ENCODE peak calls at places on chromosomes 6 and 20, in eight cellular contexts. S, Z, D, G, W, J, Q and L are unnamed samples.

GRCh38 chr20:36097331-36097730 is 57.2 kb upstream of the EPB41L1 start:
- DNase-seq in Q (peak), G (peak), S (no peak), D (peak), W (no peak), J (peak), Z (no peak), L (peak)

GRCh38 chr20:50038574-50038991 is 55.8 kb downstream of the SNAI1 start:
- DNase-seq in S (no peak), D (no peak), J (no peak), Z (no peak), Q (no peak), W (no peak), G (no peak), L (no peak)

GRCh38 chr20:60269571-60270162 is 311.4 kb downstream of the CDH26 start:
- DNase-seq in W (no peak), D (no peak), Z (no peak), Q (no peak), S (no peak), J (no peak), G (no peak), L (no peak)

GRCh38 chr6:43246301-43247114 is 3.2 kb downstream of the TTBK1 start:
- DNase-seq in G (no peak), J (peak), S (peak), W (no peak), D (no peak), Q (no peak), Z (peak), L (no peak)

GRCh38 chr6:37717836-37718251 is 20.2 kb upstream of the MDGA1 start:
- DNase-seq in S (no peak), W (no peak), Z (no peak), D (peak), G (peak), J (peak), Q (peak), L (peak)

GRCh38 chr6:39927159-39927558 is 7.1 kb downstream of the MOCS1 start:
- DNase-seq in Z (no peak), W (no peak), Q (peak), J (peak), G (peak), D (peak), S (no peak), L (peak)

GRCh38 chr6:143864234-143864633 is at the start of gene ZC2HC1B:
- DNase-seq in S (no peak), Z (no peak), W (no peak), D (no peak), G (no peak), Q (peak), J (no peak), L (no peak)

GRCh38 chr6:20481281-20481680 is 53.0 kb upstream of the CDKAL1 start:
- DNase-seq in J (no peak), Z (no peak), S (no peak), G (no peak), W (no peak), Q (no peak), D (no peak), L (no peak)

DNA sequence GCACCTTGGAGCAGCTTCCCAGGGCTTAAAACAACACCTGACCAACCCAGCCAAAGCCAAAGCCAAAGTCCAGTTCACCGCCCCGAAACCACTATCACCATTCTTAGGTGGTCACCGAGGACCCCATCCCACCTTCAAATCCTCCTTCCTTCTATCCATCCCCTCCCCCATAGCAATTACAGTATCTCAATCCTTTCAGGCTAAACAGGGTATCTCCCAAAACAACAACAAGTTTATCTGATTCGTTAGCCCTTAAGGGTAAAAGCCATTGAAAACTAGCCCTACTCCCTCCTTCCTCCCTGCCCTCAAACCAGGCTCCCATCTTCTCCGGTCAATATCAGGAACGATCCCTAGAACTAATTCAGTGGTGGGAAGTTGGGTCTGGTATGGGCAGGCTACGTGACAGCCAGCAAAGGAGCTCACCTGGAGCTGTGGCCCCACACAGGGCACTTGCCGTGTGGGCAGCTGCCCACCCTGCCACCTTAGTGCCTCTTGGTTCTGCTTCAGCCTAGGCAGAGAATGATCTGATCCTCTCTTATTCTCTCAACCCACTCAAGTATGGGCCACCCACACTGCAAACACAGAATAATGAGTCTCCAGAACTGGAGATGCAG is 2.0 kb downstream of the ARHGAP18 start:
- DNase-seq in G (no peak), W (no peak), D (no peak), J (no peak), S (no peak), Q (no peak), Z (no peak), L (no peak)
- H3K4me3 ChIP-seq in G (peak), W (peak), D (peak), J (no peak), S (no peak), Q (no peak), Z (peak), L (peak)

GRCh38 chr20:53492212-53492611 is 101.4 kb downstream of the ZNF217 start:
- DNase-seq in S (no peak), W (no peak), G (no peak), Q (no peak), Z (no peak), J (peak), D (peak), L (peak)
- TF ChIP-seq CTCF in S (no peak), W (no peak), G (no peak), Q (no peak), Z (no peak), J (no peak), D (no peak), L (no peak)

GRCh38 chr6:33628401-33628964 is 7.4 kb downstream of the ITPR3 start:
- DNase-seq in J (no peak), S (no peak), G (no peak), W (no peak), D (no peak), Q (no peak), Z (no peak), L (no peak)
- H3K4me3 ChIP-seq in J (no peak), S (no peak), G (no peak), W (no peak), D (no peak), Q (no peak), Z (no peak), L (no peak)

GRCh38 chr6:5260661-5261544 is at the start of the genes FARS2 and LYRM4:
- DNase-seq in W (peak), J (peak), Q (peak), G (peak), S (peak), Z (peak), D (peak), L (peak)
- TF ChIP-seq CTCF in W (no peak), J (no peak), Q (peak), G (peak), S (peak), Z (peak), D (no peak), L (no peak)

DNA sequence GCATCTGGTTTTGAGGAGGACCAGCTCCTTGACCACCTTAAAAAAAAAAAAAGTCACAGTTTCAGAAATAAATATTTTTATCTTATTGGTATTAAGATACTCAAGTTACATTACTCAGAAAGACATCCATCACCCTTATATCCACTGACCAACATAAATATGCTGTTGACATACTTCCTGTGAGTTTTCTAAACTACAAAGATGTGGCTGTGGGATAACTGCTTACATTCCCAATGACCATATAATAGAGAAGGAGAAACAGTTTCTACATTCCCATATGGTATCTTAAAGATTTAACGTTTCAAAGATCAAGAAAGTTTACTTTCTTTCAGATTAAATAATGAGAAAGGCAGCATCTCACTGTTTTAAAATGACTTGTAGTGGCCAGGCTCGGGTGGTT is 46.3 kb downstream of the TP53INP2 start:
- DNase-seq in S (no peak), G (no peak), J (no peak), D (no peak), W (no peak), Z (no peak), Q (peak), L (no peak)
- H3K4me3 ChIP-seq in S (no peak), G (no peak), J (no peak), D (no peak), W (no peak), Z (no peak), Q (no peak), L (no peak)

GRCh38 chr20:1299522-1299921 is 29.4 kb downstream of the SDCBP2 start:
- DNase-seq in S (no peak), G (no peak), D (no peak), J (no peak), W (no peak), Q (no peak), Z (no peak), L (no peak)
- TF ChIP-seq CTCF in S (no peak), G (peak), D (peak), J (peak), W (peak), Q (no peak), Z (no peak), L (peak)

DNA sequence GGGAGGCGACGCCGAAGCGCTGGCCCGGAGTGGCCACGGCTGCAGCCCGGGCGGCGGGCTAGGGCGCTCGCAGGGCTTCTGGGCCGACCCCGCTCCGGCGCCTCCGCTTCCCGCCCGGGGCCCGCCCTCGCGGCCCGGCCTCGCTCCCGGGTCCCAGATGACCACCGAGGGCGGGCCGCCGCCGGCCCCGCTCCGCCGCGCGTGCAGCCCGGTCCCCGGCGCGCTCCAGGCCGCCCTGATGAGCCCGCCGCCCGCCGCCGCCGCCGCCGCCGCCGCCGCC is 355 bp downstream of the FOXF2 start:
- DNase-seq in W (no peak), Q (no peak), S (no peak), Z (no peak), D (no peak), G (no peak), J (no peak), L (no peak)
- H3K4me3 ChIP-seq in W (peak), Q (peak), S (peak), Z (peak), D (no peak), G (peak), J (peak), L (no peak)

DNA sequence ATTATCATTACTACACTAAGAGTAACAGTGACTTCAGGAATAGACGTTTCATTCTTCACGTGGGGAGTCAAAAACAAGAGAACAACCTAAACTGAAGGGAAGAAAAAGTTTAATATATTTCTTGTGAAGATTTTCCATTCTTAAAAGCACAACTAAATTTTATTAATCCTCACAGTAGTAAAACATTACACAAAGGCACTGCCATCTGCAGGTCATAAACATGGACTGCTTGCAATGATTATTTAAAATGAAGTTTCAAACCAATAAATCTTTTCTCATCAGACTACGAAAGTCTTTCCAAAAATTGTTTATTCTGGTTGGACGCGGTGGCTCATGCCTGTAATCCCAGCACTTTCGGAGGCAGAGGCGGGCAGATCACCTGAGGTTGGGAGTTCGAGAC is 2.6 kb downstream of the NCOA5 start:
- DNase-seq in Z (no peak), Q (peak), S (no peak), G (peak), D (peak), J (peak), W (no peak), L (peak)
- TF ChIP-seq CTCF in Z (peak), Q (peak), S (peak), G (peak), D (peak), J (peak), W (no peak), L (peak)

DNA sequence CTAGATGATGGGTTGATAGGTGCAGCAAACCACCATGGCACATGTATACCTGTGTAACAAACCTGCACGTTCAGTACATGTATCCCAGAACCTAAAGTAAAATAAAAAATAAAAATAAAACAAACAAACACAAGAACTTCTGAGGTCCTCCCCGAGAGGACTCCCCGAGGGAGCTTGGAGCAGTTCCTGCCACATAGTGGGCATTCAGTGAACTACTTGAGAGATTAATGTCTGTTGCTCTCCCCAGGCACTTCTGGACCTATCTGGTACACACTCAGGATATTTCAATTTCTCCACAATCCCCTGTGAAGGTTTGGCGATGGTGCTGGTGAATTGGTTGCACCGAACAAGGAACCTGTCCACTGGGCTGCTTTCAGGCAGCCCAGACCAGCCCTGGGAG is 311.2 kb downstream of the ESR1 start:
- DNase-seq in D (no peak), G (no peak), J (no peak), Z (no peak), W (no peak), S (no peak), Q (no peak), L (no peak)
- H3K4me3 ChIP-seq in D (no peak), G (no peak), J (no peak), Z (no peak), W (no peak), S (no peak), Q (no peak), L (no peak)